ENCODE peak calls at places on chromosome X, in ten cellular contexts. C is dorsolateral prefrontal cortex; I is ACHN; F is T-helper 2 cell; B is stimulated activated CD4-positive, alpha-beta T cell treated with anti-CD3 and anti-CD28 coated beads, Interleukin-4, amount 100 ng/mL, for 1 hour; O is AG09309; X is NCI-H2081; D is CD4-positive, CD25-positive, alpha-beta regulatory T cell; Z is T-helper 1 cell; Q is amygdala. J is an unnamed sample.

GRCh38 chrX:131854586-131854985 is 168.5 kb upstream of the STK26 start:
- DNase-seq in D (peak; percentile 25), Z (no peak), I (peak; percentile 0), X (no peak), Q (no peak), B (no peak), F (no peak), C (no peak), O (no peak), J (peak; percentile 1)

GRCh38 chrX:107445146-107445545 is 4.3 kb upstream of the FRMPD3 start:
- DNase-seq in Z (no peak), F (no peak), C (no peak), I (no peak), D (no peak), Q (no peak), X (no peak), O (no peak), B (no peak), J (no peak)

GRCh38 chrX:14010566-14010965 is 19.1 kb downstream of the GEMIN8 start:
- DNase-seq in Z (no peak), C (no peak), O (no peak), F (no peak), Q (no peak), D (no peak), I (no peak), X (no peak), B (no peak), J (no peak)

GRCh38 chrX:101260435-101260834 is 30.7 kb downstream of the TAF7L start:
- DNase-seq in I (no peak), B (no peak), F (no peak), C (no peak), Q (no peak), Z (no peak), O (no peak), X (no peak), D (no peak), J (peak; percentile 0)

GRCh38 chrX:41027388-41027787 is 57.9 kb upstream of the USP9X start:
- DNase-seq in I (no peak), O (peak; percentile 61), Q (no peak), X (no peak), C (no peak), Z (no peak), B (no peak), D (no peak), F (no peak), J (peak; percentile 89)

GRCh38 chrX:38806054-38806389 is 4.8 kb downstream of the MID1IP1 start:
- DNase-seq in D (no peak), I (no peak), B (peak; percentile 25), O (no peak), C (no peak), X (peak; percentile 47), Q (no peak), F (no peak), Z (no peak), J (no peak)

GRCh38 chrX:68647156-68647957 is at the start of gene STARD8:
- DNase-seq in Q (no peak), I (peak; percentile 77), Z (no peak), D (no peak), C (no peak), X (no peak), B (no peak), O (no peak), F (no peak), J (peak; percentile 47)

GRCh38 chrX:134520860-134521390 is 61.0 kb downstream of the HPRT1 start:
- DNase-seq in I (peak; percentile 53), X (peak; percentile 30), Q (no peak), C (no peak), F (no peak), D (peak; percentile 41), O (peak; percentile 40), B (no peak), Z (no peak), J (peak; percentile 68)

GRCh38 chrX:18617351-18617750 is 54.6 kb downstream of the RS1 start:
- DNase-seq in Q (no peak), B (no peak), Z (no peak), C (no peak), O (no peak), I (peak; percentile 81), F (no peak), D (no peak), X (no peak), J (peak; percentile 54)

GRCh38 chrX:39972340-39972739 is 125.4 kb downstream of the BCOR start:
- DNase-seq in B (no peak), O (peak; percentile 32), Z (no peak), C (no peak), Q (no peak), D (no peak), F (no peak), X (no peak), I (no peak), J (peak; percentile 53)

GRCh38 chrX:1400049-1400448 is 8.1 kb upstream of the SLC25A6 start:
- DNase-seq in Q (no peak), F (no peak), C (peak; percentile 8), I (no peak), Z (no peak), B (no peak), X (no peak), D (no peak), O (no peak), J (no peak)

GRCh38 chrX:149607699-149608098 is 12.6 kb upstream of the HSFX2 start:
- DNase-seq in X (no peak), C (no peak), B (no peak), Z (no peak), F (no peak), Q (no peak), D (no peak), O (no peak), I (no peak), J (no peak)

GRCh38 chrX:79408623-79409322 is 41.6 kb upstream of the ITM2A start:
- DNase-seq in F (no peak), C (no peak), D (no peak), B (no peak), X (no peak), Z (no peak), Q (no peak), O (no peak), I (no peak), J (no peak)

GRCh38 chrX:14491689-14492088 is 37.6 kb upstream of the GLRA2 start:
- DNase-seq in C (no peak), D (no peak), F (no peak), B (no peak), Q (no peak), Z (no peak), X (no peak), O (no peak), I (no peak), J (no peak)

GRCh38 chrX:123647244-123647643 is 85.6 kb downstream of the THOC2 start:
- DNase-seq in X (no peak), C (no peak), F (no peak), I (no peak), Z (no peak), D (no peak), B (no peak), O (no peak), Q (no peak), J (no peak)

GRCh38 chrX:18702362-18703195 is 4.9 kb upstream of the PPEF1 start:
- DNase-seq in D (no peak), Q (no peak), C (no peak), X (no peak), I (no peak), O (no peak), F (no peak), Z (no peak), B (no peak), J (no peak)

GRCh38 chrX:17944833-17945497 is 83.9 kb upstream of the RAI2 start:
- DNase-seq in F (no peak), X (no peak), D (peak; percentile 15), B (no peak), I (peak; percentile 5), Q (no peak), Z (no peak), C (no peak), O (no peak), J (peak; percentile 1)

GRCh38 chrX:51931761-51932160 is 38.3 kb downstream of the MAGED1 start:
- DNase-seq in X (no peak), O (no peak), Q (no peak), B (no peak), I (no peak), D (no peak), F (no peak), Z (no peak), C (no peak), J (peak; percentile 71)

GRCh38 chrX:43349363-43349762 is 306.7 kb upstream of the MAOA start:
- DNase-seq in O (no peak), F (peak; percentile 5), B (peak; percentile 5), Z (no peak), Q (no peak), D (peak; percentile 73), X (peak; percentile 30), C (no peak), I (peak; percentile 5), J (peak; percentile 25)

GRCh38 chrX:24026403-24026801 is 584 bp downstream of the KLHL15 start:
- DNase-seq in Z (no peak), Q (no peak), C (no peak), D (no peak), I (no peak), O (no peak), B (no peak), F (no peak), X (no peak), J (no peak)

GRCh38 chrX:114959729-114960128 is 57.7 kb downstream of the IL13RA2 start:
- DNase-seq in B (no peak), X (no peak), I (peak; percentile 1), F (no peak), Z (no peak), O (no peak), Q (no peak), D (no peak), C (no peak), J (peak; percentile 23)

GRCh38 chrX:108020631-108021030 is 24.2 kb upstream of the VSIG1 start:
- DNase-seq in Z (no peak), I (peak; percentile 17), X (no peak), O (no peak), D (peak; percentile 54), C (no peak), Q (no peak), F (no peak), B (no peak), J (peak; percentile 1)

GRCh38 chrX:136268051-136269048 is 17.1 kb upstream of the MAP7D3 start:
- DNase-seq in Q (peak; percentile 0), C (peak; percentile 45), I (peak; percentile 33), O (no peak), F (peak; percentile 13), D (peak; percentile 69), Z (no peak), X (peak; percentile 24), B (peak; percentile 20), J (peak; percentile 36)